ENCODE peak calls at places on chromosomes 6 and 20, in seven cellular contexts. P is sigmoid colon; S is GM23248; B is tibial artery; J is heart left ventricle; I is CD8-positive, alpha-beta memory T cell; D is small intestine. E is an unnamed sample.

GRCh38 chr20:24917797-24918578 is 31.1 kb upstream of the CST7 start:
- DNase-seq in D (peak; percentile 35), J (peak; percentile 62), B (peak; percentile 54), S (peak; percentile 78), P (no peak), I (peak; percentile 62), E (peak; percentile 50)

GRCh38 chr20:37071481-37071911 is 24.3 kb downstream of the RBL1 start:
- DNase-seq in S (peak; percentile 53), J (no peak), B (no peak), D (no peak), P (no peak), I (peak; percentile 55), E (no peak)

GRCh38 chr6:28747631-28748157 is 176.1 kb downstream of the TRIM27 start:
- DNase-seq in J (no peak), D (no peak), S (peak; percentile 42), P (no peak), I (no peak), B (no peak), E (no peak)

GRCh38 chr6:44294832-44295791 is 18.0 kb downstream of the AARS2 start:
- DNase-seq in D (no peak), B (no peak), I (peak; percentile 36), J (no peak), P (no peak), S (no peak), E (no peak)

GRCh38 chr6:36368921-36369880 is 18.3 kb downstream of the ETV7 start:
- DNase-seq in P (no peak), B (no peak), J (no peak), S (peak; percentile 96), D (no peak), I (no peak), E (no peak)

GRCh38 chr20:48684501-48685041 is 143.2 kb downstream of the PREX1 start:
- DNase-seq in I (no peak), B (no peak), D (peak; percentile 39), J (no peak), S (no peak), P (no peak), E (no peak)

GRCh38 chr20:1388706-1389483 is 4.0 kb downstream of the FKBP1A start:
- DNase-seq in I (no peak), P (no peak), B (no peak), J (no peak), S (peak; percentile 40), D (no peak), E (no peak)

GRCh38 chr6:155327326-155328073 is 13.2 kb upstream of the TFB1M start:
- DNase-seq in P (peak; percentile 68), B (peak; percentile 40), J (peak; percentile 45), I (peak; percentile 60), D (peak; percentile 67), S (peak; percentile 77), E (peak; percentile 76)

GRCh38 chr6:130223508-130223907 is 757 bp upstream of the SAMD3 start:
- DNase-seq in D (peak; percentile 35), J (no peak), B (no peak), I (peak; percentile 87), S (no peak), P (no peak), E (peak; percentile 22)
- H3K9me3 ChIP-seq in D (no peaks in the 10 kb centered on the region), J (no peaks in the 10 kb centered on the region), B (no peaks in the 10 kb centered on the region), I (no peaks in the 10 kb centered on the region), S (no peaks in the 10 kb centered on the region), P (no peaks in the 10 kb centered on the region), E (no peaks in the 10 kb centered on the region)

DNA sequence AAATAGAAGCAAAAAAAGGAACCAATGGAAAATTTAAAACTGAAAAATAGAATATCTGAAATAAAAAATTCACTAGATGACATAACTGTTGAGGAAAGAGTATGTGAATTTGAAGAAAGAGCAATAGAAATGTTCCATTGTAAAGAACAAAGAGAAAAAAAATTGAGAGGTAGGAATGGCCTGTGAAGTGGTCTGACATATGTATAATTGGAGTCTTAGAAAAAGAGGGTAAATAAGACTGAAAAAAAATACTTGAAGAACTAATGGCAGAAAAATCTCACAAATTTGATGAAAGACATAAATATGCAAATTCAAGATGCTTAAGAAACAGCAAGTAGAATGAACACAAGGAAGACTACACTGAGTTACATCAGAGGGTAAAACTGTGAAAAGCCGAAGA is 93.4 kb downstream of the QKI start:
- DNase-seq in D (no peak), S (no peak), B (no peak), I (no peak), J (no peak), P (no peak), E (no peak)
- H3K9me3 ChIP-seq in D (peaks cover 1% of the 10 kb centered on the region), S (peaks cover 6% of the 10 kb centered on the region), B (peaks cover 12% of the 10 kb centered on the region), I (peaks cover 14% of the 10 kb centered on the region), J (peaks cover 15% of the 10 kb centered on the region), P (peaks cover 5% of the 10 kb centered on the region), E (peaks cover 26% of the 10 kb centered on the region)

DNA sequence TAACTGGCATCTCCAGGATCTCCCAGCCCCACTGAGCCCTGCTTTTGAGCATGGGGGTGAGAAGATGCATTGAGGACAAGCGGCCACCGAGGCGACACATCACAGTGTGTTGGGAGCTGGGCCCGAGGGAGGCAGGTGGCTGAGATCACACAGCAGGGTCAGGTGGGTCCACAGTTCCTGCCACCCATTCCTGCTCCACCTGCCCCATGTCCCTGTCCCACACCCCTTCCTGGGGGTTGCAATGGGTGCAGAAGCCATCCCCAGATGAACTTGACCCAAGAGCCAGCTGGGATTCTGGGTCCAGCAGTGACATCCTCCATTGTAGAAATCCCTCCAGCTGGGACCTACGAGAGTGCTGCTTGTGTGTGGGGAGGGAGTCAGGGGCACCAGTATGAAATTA is 1.0 kb downstream of the TGM2 start:
- DNase-seq in P (peak; percentile 57), B (peak; percentile 20), S (no peak), I (no peak), D (no peak), J (no peak), E (no peak)
- H3K9me3 ChIP-seq in P (no peaks in the 10 kb centered on the region), B (no peaks in the 10 kb centered on the region), S (no peaks in the 10 kb centered on the region), I (no peaks in the 10 kb centered on the region), D (no peaks in the 10 kb centered on the region), J (no peaks in the 10 kb centered on the region), E (no peaks in the 10 kb centered on the region)

GRCh38 chr6:106886444-106886843 is 88.1 kb downstream of the CD24 start:
- DNase-seq in P (no peak), B (no peak), I (no peak), D (no peak), S (no peak), J (no peak), E (no peak)

GRCh38 chr6:106886922-106887797 is 87.4 kb downstream of the CD24 start:
- DNase-seq in J (no peak), I (no peak), B (no peak), D (no peak), S (no peak), P (no peak), E (no peak)

GRCh38 chr6:106892186-106892585 is 82.3 kb downstream of the CD24 start:
- DNase-seq in P (no peak), B (no peak), S (no peak), I (no peak), J (no peak), D (no peak), E (no peak)

GRCh38 chr6:106890447-106890846 is 84.1 kb downstream of the CD24 start:
- DNase-seq in S (peak; percentile 13), J (no peak), P (no peak), I (no peak), B (no peak), D (no peak), E (no peak)

GRCh38 chr6:106889692-106890091 is 84.8 kb downstream of the CD24 start:
- DNase-seq in B (no peak), I (no peak), P (no peak), D (no peak), S (no peak), J (no peak), E (no peak)
- H3K9me3 ChIP-seq in B (no peaks in the 10 kb centered on the region), I (no peaks in the 10 kb centered on the region), P (no peaks in the 10 kb centered on the region), D (no peaks in the 10 kb centered on the region), S (no peaks in the 10 kb centered on the region), J (no peaks in the 10 kb centered on the region), E (no peaks in the 10 kb centered on the region)

GRCh38 chr20:3994125-3994524 is 21.2 kb downstream of the RNF24 start:
- DNase-seq in P (no peak), I (no peak), S (no peak), B (no peak), D (no peak), J (no peak), E (no peak)

GRCh38 chr20:3993109-3993508 is 22.2 kb downstream of the RNF24 start:
- DNase-seq in S (no peak), D (no peak), I (no peak), B (no peak), J (no peak), P (no peak), E (no peak)

GRCh38 chr20:3997446-3997845 is 17.9 kb downstream of the RNF24 start:
- DNase-seq in D (no peak), J (no peak), S (no peak), I (no peak), P (no peak), B (no peak), E (no peak)

GRCh38 chr20:3995067-3995748 is 20.1 kb downstream of the RNF24 start:
- DNase-seq in B (no peak), P (no peak), J (no peak), S (peak; percentile 83), D (no peak), I (no peak), E (no peak)

DNA sequence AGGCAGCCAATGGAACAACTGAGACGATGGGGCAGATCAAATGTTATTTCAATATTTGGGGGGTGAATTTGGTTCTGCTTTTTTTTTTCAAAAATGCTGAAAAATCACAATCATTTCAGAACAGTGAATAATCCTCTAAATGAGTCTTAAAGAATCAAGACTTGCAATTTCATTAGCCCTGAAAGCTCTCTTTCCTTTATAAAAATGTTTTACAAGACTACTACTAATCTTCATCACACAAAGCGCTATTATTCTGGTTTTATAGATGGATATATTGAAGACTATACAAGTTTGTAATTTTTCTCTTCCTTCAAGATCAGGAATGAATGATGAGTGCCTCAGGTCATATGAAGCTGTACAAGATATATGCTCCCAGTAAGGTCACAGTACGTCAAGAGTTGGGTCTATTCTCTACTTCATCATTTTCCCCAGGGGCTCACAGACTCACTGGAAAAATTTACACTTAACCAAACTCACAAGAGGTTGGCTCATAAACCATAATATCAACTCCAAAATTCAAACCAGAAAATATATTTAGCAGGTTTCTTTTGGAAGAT is 19.5 kb downstream of the RNF24 start:
- DNase-seq in B (no peak), P (no peak), J (no peak), D (no peak), S (no peak), I (no peak), E (no peak)
- H3K9me3 ChIP-seq in B (no peaks in the 10 kb centered on the region), P (no peaks in the 10 kb centered on the region), J (no peaks in the 10 kb centered on the region), D (no peaks in the 10 kb centered on the region), S (no peaks in the 10 kb centered on the region), I (no peaks in the 10 kb centered on the region), E (no peaks in the 10 kb centered on the region)

GRCh38 chr6:60671369-60671768 is 1614.7 kb downstream of the KHDRBS2 start:
- DNase-seq in S (no peak), I (no peak), P (no peak), J (no peak), D (no peak), B (no peak), E (no peak)
- H3K9me3 ChIP-seq in S (no peaks in the 10 kb centered on the region), I (no peaks in the 10 kb centered on the region), P (peaks cover 7% of the 10 kb centered on the region), J (peaks cover 17% of the 10 kb centered on the region), D (peaks cover 2% of the 10 kb centered on the region), B (no peaks in the 10 kb centered on the region), E (no peaks in the 10 kb centered on the region)

GRCh38 chr6:22411408-22412105 is 114.7 kb upstream of the PRL start:
- DNase-seq in I (no peak), P (no peak), J (no peak), D (no peak), S (peak; percentile 6), B (no peak), E (no peak)
- H3K9me3 ChIP-seq in I (no peaks in the 10 kb centered on the region), P (no peaks in the 10 kb centered on the region), J (no peaks in the 10 kb centered on the region), D (no peaks in the 10 kb centered on the region), S (no peaks in the 10 kb centered on the region), B (no peaks in the 10 kb centered on the region), E (no peaks in the 10 kb centered on the region)

E was measured in OCI-LY7.